ENCODE peak calls at places on chromosomes 12 and 14, in six cellular contexts. One of them, this sample, is unnamed.

GRCh38 chr14:99179506-99179905 is 92.5 kb downstream of the BCL11B start:
- DNase-seq in spleen: no peak
- DNase-seq in breast epithelium: no peak
- DNase-seq in stomach: no peak
- DNase-seq in transverse colon: no peak
- DNase-seq in GM12878: no peak
- DNase-seq in this sample: no peak

GRCh38 chr12:106305376-106305775 is 2.8 kb downstream of the TCP11L2 start:
- DNase-seq in breast epithelium: no peak
- DNase-seq in spleen: no peak
- DNase-seq in transverse colon: no peak
- DNase-seq in stomach: no peak
- DNase-seq in GM12878: no peak
- DNase-seq in this sample: no peak

GRCh38 chr12:122454250-122454721 is 31.8 kb upstream of the CLIP1 start:
- DNase-seq in stomach: no peak
- DNase-seq in breast epithelium: no peak
- DNase-seq in spleen: no peak
- DNase-seq in GM12878: no peak
- DNase-seq in transverse colon: no peak
- DNase-seq in this sample: no peak

GRCh38 chr12:118494776-118495175 is 118.4 kb downstream of the SUDS3 start:
- DNase-seq in transverse colon: no peak
- DNase-seq in stomach: no peak
- DNase-seq in breast epithelium: no peak
- DNase-seq in GM12878: no peak
- DNase-seq in spleen: no peak
- DNase-seq in this sample: no peak

GRCh38 chr14:55245657-55246268 is 25.5 kb upstream of the FBXO34 start:
- DNase-seq in transverse colon: peak; percentile 14
- DNase-seq in stomach: no peak
- DNase-seq in breast epithelium: no peak
- DNase-seq in GM12878: no peak
- DNase-seq in spleen: no peak
- DNase-seq in this sample: peak; percentile 16

GRCh38 chr12:55906056-55906455 is 21.6 kb downstream of the PYM1 start:
- DNase-seq in transverse colon: no peak
- DNase-seq in spleen: no peak
- DNase-seq in stomach: no peak
- DNase-seq in breast epithelium: no peak
- DNase-seq in GM12878: no peak
- DNase-seq in this sample: no peak

GRCh38 chr12:13661005-13661887 is 320.2 kb downstream of the GRIN2B start:
- DNase-seq in GM12878: peak; percentile 3
- DNase-seq in breast epithelium: peak; percentile 17
- DNase-seq in stomach: peak; percentile 61
- DNase-seq in transverse colon: peak; percentile 54
- DNase-seq in spleen: no peak
- DNase-seq in this sample: peak; percentile 18

GRCh38 chr12:39804479-39805241 is 185.1 kb upstream of the ABCD2 start:
- DNase-seq in transverse colon: no peak
- DNase-seq in stomach: no peak
- DNase-seq in breast epithelium: no peak
- DNase-seq in GM12878: no peak
- DNase-seq in spleen: no peak
- DNase-seq in this sample: no peak

GRCh38 chr14:59332727-59333126 is 132.5 kb downstream of the GPR135 start:
- DNase-seq in transverse colon: no peak
- DNase-seq in GM12878: no peak
- DNase-seq in breast epithelium: no peak
- DNase-seq in stomach: no peak
- DNase-seq in spleen: no peak
- DNase-seq in this sample: no peak

GRCh38 chr12:2242816-2243215 is 190.0 kb downstream of the CACNA1C start:
- DNase-seq in GM12878: no peak
- DNase-seq in stomach: no peak
- DNase-seq in spleen: no peak
- DNase-seq in transverse colon: no peak
- DNase-seq in breast epithelium: no peak
- DNase-seq in this sample: no peak

GRCh38 chr14:68822132-68822651 is 29.3 kb upstream of the ZFP36L1 start:
- DNase-seq in breast epithelium: peak; percentile 10
- DNase-seq in spleen: no peak
- DNase-seq in transverse colon: no peak
- DNase-seq in GM12878: peak; percentile 91
- DNase-seq in stomach: no peak
- DNase-seq in this sample: peak; percentile 62

GRCh38 chr12:570949-571794 is 92.1 kb downstream of the NINJ2 start:
- DNase-seq in GM12878: no peak
- DNase-seq in spleen: peak; percentile 68
- DNase-seq in transverse colon: peak; percentile 82
- DNase-seq in stomach: peak; percentile 83
- DNase-seq in breast epithelium: peak; percentile 78
- DNase-seq in this sample: no peak

GRCh38 chr12:122969657-122970056 is 3.4 kb upstream of the ABCB9 start:
- DNase-seq in spleen: no peak
- DNase-seq in stomach: no peak
- DNase-seq in breast epithelium: no peak
- DNase-seq in transverse colon: no peak
- DNase-seq in GM12878: no peak
- DNase-seq in this sample: no peak

GRCh38 chr12:50297996-50298395 is 14.7 kb upstream of the LIMA1 start:
- DNase-seq in transverse colon: no peak
- DNase-seq in spleen: no peak
- DNase-seq in breast epithelium: no peak
- DNase-seq in GM12878: no peak
- DNase-seq in stomach: no peak
- DNase-seq in this sample: no peak

GRCh38 chr14:20782280-20782890 is 1.3 kb downstream of the RNASE6 start:
- DNase-seq in spleen: no peak
- DNase-seq in breast epithelium: no peak
- DNase-seq in transverse colon: no peak
- DNase-seq in stomach: no peak
- DNase-seq in GM12878: no peak
- DNase-seq in this sample: no peak

GRCh38 chr12:49923035-49923644 is 19.4 kb upstream of the FAIM2 start:
- DNase-seq in GM12878: no peak
- DNase-seq in breast epithelium: no peak
- DNase-seq in transverse colon: no peak
- DNase-seq in spleen: peak; percentile 63
- DNase-seq in stomach: no peak
- DNase-seq in this sample: no peak

GRCh38 chr14:40218282-40218941 is 786.2 kb upstream of the FBXO33 start:
- DNase-seq in transverse colon: no peak
- DNase-seq in breast epithelium: no peak
- DNase-seq in stomach: no peak
- DNase-seq in GM12878: no peak
- DNase-seq in spleen: no peak
- DNase-seq in this sample: no peak

GRCh38 chr14:51862839-51863235 is 2.4 kb downstream of the GNG2 start:
- DNase-seq in spleen: no peak
- DNase-seq in transverse colon: no peak
- DNase-seq in stomach: no peak
- DNase-seq in GM12878: no peak
- DNase-seq in breast epithelium: no peak
- DNase-seq in this sample: no peak

GRCh38 chr14:51859136-51859535 is 1.3 kb upstream of the GNG2 start:
- DNase-seq in spleen: no peak
- DNase-seq in stomach: no peak
- DNase-seq in breast epithelium: no peak
- DNase-seq in GM12878: no peak
- DNase-seq in transverse colon: no peak
- DNase-seq in this sample: no peak

GRCh38 chr14:51860164-51860835 is at the start of gene GNG2:
- DNase-seq in GM12878: peak; percentile 71
- DNase-seq in stomach: peak; percentile 79
- DNase-seq in spleen: peak; percentile 96
- DNase-seq in breast epithelium: peak; percentile 64
- DNase-seq in transverse colon: peak; percentile 88
- DNase-seq in this sample: no peak

GRCh38 chr14:51860836-51861583 is 598 bp downstream of the GNG2 start:
- DNase-seq in breast epithelium: no peak
- DNase-seq in transverse colon: no peak
- DNase-seq in spleen: no peak
- DNase-seq in GM12878: no peak
- DNase-seq in stomach: no peak
- DNase-seq in this sample: no peak

GRCh38 chr14:51862171-51862838 is 1.9 kb downstream of the GNG2 start:
- DNase-seq in spleen: no peak
- DNase-seq in transverse colon: no peak
- DNase-seq in breast epithelium: no peak
- DNase-seq in GM12878: no peak
- DNase-seq in stomach: no peak
- DNase-seq in this sample: no peak
- TF ChIP-seq POLR2A in spleen: no peak
- TF ChIP-seq POLR2A in transverse colon: no peak
- TF ChIP-seq POLR2A in breast epithelium: no peak
- TF ChIP-seq POLR2A in GM12878: no peak
- TF ChIP-seq POLR2A in stomach: no peak
- TF ChIP-seq POLR2A in this sample: no peak

GRCh38 chr14:42322486-42323284 is 716.0 kb downstream of the LRFN5 start:
- DNase-seq in transverse colon: no peak
- DNase-seq in stomach: no peak
- DNase-seq in GM12878: peak; percentile 8
- DNase-seq in breast epithelium: no peak
- DNase-seq in spleen: no peak
- DNase-seq in this sample: no peak
- TF ChIP-seq POLR2AphosphoS5 in transverse colon: no peak
- TF ChIP-seq POLR2AphosphoS5 in stomach: no peak
- TF ChIP-seq POLR2AphosphoS5 in GM12878: no peak
- TF ChIP-seq POLR2AphosphoS5 in breast epithelium: no peak
- TF ChIP-seq POLR2AphosphoS5 in spleen: no peak
- TF ChIP-seq POLR2AphosphoS5 in this sample: no peak

DNA sequence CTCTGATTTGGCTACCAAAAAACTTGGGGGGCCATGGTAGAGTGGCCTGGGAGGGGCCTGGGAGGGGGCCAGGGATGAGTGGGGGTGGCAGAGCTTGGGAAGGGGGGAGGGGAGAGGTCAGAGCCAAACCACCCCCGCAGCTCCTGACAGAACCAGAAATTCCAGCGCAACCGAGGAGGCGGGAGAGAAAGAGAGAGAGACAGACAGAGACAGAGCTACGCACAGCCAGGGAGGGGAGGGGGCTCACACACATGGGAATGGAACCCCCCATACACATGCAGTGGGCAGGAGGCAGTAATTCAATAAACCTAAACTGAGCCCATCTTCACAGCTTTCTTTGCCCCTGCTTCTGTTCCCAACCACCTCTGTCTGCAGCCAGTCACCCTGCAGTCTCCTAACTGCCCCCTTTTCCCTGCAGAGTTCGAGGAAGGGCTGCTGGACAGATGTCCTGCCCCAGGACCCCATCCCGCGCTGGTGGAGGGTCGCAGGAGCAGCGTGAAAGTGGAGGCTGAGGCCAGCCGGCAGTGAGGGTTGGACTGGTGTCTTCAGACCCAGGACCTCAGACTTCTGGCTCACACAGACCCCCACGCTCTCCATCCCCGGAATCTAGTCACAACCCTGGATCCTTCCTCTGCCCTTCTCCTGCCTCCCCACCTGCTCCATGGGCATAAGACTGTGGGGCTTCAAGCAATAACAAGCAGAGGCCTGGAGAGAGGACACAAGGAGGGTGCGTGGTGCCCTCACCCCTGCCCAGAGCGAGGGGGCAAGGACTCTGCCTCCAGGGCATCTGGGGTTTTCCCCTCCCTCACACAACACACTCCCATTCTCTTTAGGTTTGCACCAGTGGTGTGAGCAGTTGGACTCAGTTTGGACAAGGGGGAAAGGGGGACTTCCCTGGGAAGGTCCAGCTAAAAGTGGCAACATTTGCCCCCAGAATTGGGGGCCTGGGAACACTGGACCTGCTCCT is 5.6 kb downstream of the NAB2 start:
- DNase-seq in GM12878: no peak
- DNase-seq in spleen: no peak
- DNase-seq in transverse colon: no peak
- DNase-seq in breast epithelium: no peak
- DNase-seq in stomach: peak; percentile 3
- DNase-seq in this sample: no peak
- TF ChIP-seq POLR2A in GM12878: peak; percentile 29
- TF ChIP-seq POLR2A in spleen: no peak
- TF ChIP-seq POLR2A in transverse colon: no peak
- TF ChIP-seq POLR2A in breast epithelium: no peak
- TF ChIP-seq POLR2A in stomach: no peak
- TF ChIP-seq POLR2A in this sample: peak; percentile 56

DNA sequence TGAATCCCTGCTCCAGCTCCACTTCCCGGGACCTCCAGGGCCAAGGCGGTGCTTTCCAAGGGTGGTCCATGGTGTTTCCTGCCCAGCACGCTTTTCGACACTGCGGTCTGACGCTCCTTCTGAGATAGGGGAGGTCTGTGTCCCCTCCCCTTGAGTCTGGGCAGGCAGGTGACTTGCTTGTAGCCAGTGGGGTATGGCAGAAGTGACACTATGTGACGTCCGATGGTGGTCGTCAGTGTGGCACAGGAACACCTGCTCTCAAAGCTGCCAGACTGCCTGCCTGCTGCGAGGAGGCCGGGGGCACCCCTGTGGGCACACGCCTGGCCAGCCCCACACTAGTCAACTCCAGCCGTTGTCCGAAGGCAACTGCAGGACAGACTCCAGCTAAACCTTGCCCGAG is 16.0 kb upstream of the TRAF3 start:
- DNase-seq in GM12878: no peak
- DNase-seq in stomach: no peak
- DNase-seq in spleen: no peak
- DNase-seq in transverse colon: no peak
- DNase-seq in breast epithelium: no peak
- DNase-seq in this sample: no peak
- TF ChIP-seq POLR2AphosphoS5 in GM12878: no peak
- TF ChIP-seq POLR2AphosphoS5 in stomach: no peak
- TF ChIP-seq POLR2AphosphoS5 in spleen: peak; percentile 6
- TF ChIP-seq POLR2AphosphoS5 in transverse colon: no peak
- TF ChIP-seq POLR2AphosphoS5 in breast epithelium: no peak
- TF ChIP-seq POLR2AphosphoS5 in this sample: no peak

DNA sequence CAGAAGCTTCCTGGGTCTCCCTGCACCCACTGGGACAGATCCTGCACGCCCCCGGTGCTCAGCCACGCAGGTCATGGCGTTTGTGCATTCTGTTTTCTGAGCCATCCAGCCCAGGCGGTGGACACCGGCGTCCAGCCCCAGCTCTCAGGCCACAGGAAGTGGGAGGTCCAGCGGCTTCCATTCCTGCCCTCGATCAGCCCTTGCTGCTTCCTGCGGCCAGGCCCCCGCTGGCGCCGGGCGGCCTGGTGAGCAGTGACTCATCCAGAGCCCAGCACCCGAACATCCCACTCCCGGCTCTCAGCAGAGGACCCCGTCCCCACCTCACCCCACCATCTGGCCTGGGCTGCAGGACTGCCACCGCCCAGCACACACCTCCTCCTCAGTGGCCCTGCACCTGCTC is 18.0 kb upstream of the NUDT14 start:
- DNase-seq in transverse colon: no peak
- DNase-seq in spleen: no peak
- DNase-seq in stomach: no peak
- DNase-seq in GM12878: no peak
- DNase-seq in breast epithelium: no peak
- DNase-seq in this sample: no peak
- TF ChIP-seq POLR2A in transverse colon: no peak
- TF ChIP-seq POLR2A in spleen: no peak
- TF ChIP-seq POLR2A in stomach: no peak
- TF ChIP-seq POLR2A in GM12878: no peak
- TF ChIP-seq POLR2A in breast epithelium: no peak
- TF ChIP-seq POLR2A in this sample: no peak

This sample was measured in GM12891.